ENCODE peak calls at places on chromosomes 5 and 9, in six cellular contexts. H is neural crest cell, K is GM20000, U is DMS79 treated with DMSO at 0.1 percent for 48 hours, Z is pons, D is neural progenitor cell. C is an unnamed sample.

GRCh38 chr9:136532799-136533774 is 12.8 kb downstream of the NOTCH1 start:
- DNase-seq in D (no peak), Z (no peak), H (no peak), U (no peak), K (peak), C (no peak)

GRCh38 chr5:78602400-78602799 is 46.2 kb downstream of the LHFPL2 start:
- DNase-seq in U (no peak), H (no peak), D (no peak), Z (no peak), K (no peak), C (no peak)

GRCh38 chr9:109968702-109969450 is 188.9 kb downstream of the PALM2AKAP2 start:
- DNase-seq in H (no peak), U (no peak), K (no peak), D (peak), Z (peak), C (peak)

GRCh38 chr9:515665-516064 is 301.0 kb downstream of the DOCK8 start:
- DNase-seq in Z (no peak), U (no peak), K (no peak), H (no peak), D (no peak), C (no peak)

GRCh38 chr9:77833686-77834429 is 185.7 kb upstream of the GNA14 start:
- DNase-seq in Z (no peak), D (no peak), K (no peak), U (no peak), H (no peak), C (no peak)

GRCh38 chr5:138338411-138339085 is 482 bp downstream of the FAM53C start:
- DNase-seq in U (no peak), K (peak), H (no peak), D (no peak), Z (no peak), C (no peak)

GRCh38 chr5:95731571-95732554 is 727 bp downstream of the RHOBTB3 start:
- DNase-seq in D (peak), U (peak), K (peak), H (peak), Z (peak), C (peak)

GRCh38 chr9:72485821-72486605 is 35.4 kb upstream of the TMC1 start:
- DNase-seq in K (no peak), Z (peak), U (no peak), H (no peak), D (peak), C (no peak)